ENCODE peak calls at places on chromosomes 3 and 15, in four cellular contexts. R, K, A and B are unnamed samples.

GRCh38 chr3:144375122-144375521 is 403.5 kb downstream of the DIPK2A start:
- DNase-seq in K (no peak), R (no peak), A (no peak), B (no peak)

GRCh38 chr3:127964053-127964452 is 49.0 kb downstream of the KBTBD12 start:
- DNase-seq in R (no peak), A (no peak), K (no peak), B (no peak)

GRCh38 chr3:46280105-46280797 is 38.0 kb downstream of the CCR3 start:
- DNase-seq in A (no peak), K (no peak), R (no peak), B (no peak)

GRCh38 chr3:13274874-13275332 is 145.2 kb downstream of the NUP210 start:
- DNase-seq in R (no peak), A (no peak), K (no peak), B (no peak)

GRCh38 chr3:29747991-29748390 is 467.1 kb downstream of the RBMS3 start:
- DNase-seq in A (no peak), R (no peak), K (no peak), B (no peak)

GRCh38 chr3:174533286-174533685 is 325.8 kb upstream of the NAALADL2 start:
- DNase-seq in A (no peak), K (no peak), R (no peak), B (no peak)

GRCh38 chr15:60844431-60845174 is 365.7 kb upstream of the ICE2 start:
- DNase-seq in A (no peak), R (no peak), K (no peak), B (no peak)

GRCh38 chr3:8646313-8646938 is 1.8 kb upstream of the SSUH2 start:
- DNase-seq in R (no peak), K (no peak), A (no peak), B (no peak)

GRCh38 chr15:78242128-78242527 is 7.8 kb upstream of the ACSBG1 start:
- DNase-seq in A (peak; percentile 55), R (peak; percentile 68), K (no peak), B (peak; percentile 41)

GRCh38 chr3:195110647-195111321 is 160.2 kb downstream of the XXYLT1 start:
- DNase-seq in R (no peak), K (no peak), A (peak; percentile 32), B (no peak)

GRCh38 chr3:166071-166470 is 30.5 kb upstream of the CHL1 start:
- DNase-seq in K (no peak), R (no peak), A (no peak), B (no peak)

GRCh38 chr3:129612350-129613204 is 6.1 kb upstream of the PLXND1 start:
- DNase-seq in R (no peak), K (no peak), A (peak; percentile 89), B (peak; percentile 91)

DNA sequence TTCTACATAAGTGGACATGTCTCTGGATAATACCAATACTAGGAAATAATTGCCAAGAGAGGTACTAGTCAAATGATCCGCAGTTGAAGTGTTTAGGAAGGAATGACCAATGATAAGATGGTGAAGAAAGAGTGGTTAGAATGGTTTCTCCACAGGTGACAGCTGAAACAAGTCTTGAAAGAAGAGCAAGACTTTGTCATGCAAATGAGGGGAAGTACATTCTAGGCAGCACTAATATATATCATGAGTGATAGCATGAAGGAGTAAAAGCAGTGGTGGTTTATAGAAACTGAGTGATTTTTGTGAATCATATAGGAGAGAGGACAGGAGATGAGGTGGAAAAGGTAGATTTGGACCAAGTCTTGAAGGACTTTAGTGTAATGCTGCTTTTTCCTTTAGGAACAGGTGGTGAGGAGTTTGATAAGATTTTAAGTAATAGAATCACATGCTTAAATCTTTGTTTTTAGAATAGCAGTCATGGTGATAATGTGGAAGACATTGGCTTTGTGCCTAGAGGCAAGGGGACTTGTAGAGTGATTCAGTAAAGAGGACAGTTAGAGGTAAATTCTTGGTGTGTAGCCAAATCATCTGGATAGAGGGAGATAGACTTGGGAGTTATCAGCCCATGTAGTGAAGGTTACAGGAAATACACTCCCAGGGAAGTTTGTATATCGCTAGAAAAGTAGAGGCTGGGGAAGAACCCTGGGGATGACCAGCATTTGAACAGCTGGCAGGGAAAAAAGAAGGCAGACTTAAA is 31.9 kb downstream of the SLMAP start:
- DNase-seq in K (no peak), A (no peak), R (peak; percentile 22), B (no peak)
- TF ChIP-seq MAFK in K (no peak), A (no peak), R (no peak), B (no peak)

GRCh38 chr15:52005748-52006701 is 13.0 kb upstream of the MAPK6 start:
- DNase-seq in A (peak; percentile 70), K (no peak), R (no peak), B (no peak)
- TF ChIP-seq CHD2 in A (no peak), K (no peak), R (no peak), B (no peak)

DNA sequence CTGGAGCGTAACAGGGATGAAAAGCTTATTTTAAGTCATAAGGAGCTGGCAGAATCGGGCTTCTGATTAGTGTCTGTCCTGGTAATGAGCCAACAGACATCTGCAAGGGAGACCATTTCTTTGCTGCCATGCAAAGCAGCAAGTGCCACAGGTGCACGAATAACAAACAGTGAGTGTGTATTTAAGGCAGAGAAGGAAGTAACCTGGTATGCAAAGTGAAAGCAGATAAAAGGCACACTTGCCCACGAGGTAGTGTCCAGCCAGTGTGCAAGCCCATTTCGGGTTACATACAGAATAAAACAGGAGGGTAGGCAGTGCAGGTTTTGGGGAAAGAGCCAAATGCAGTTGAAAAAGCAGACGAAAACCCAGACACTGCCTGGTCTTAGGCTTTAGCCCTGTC is 1153.7 kb downstream of the SI start:
- DNase-seq in A (no peak), K (no peak), R (no peak), B (no peak)
- H3K4me3 ChIP-seq in A (no peak overlapping the region), K (no peak overlapping the region), R (no peak overlapping the region), B (no peak overlapping the region)

GRCh38 chr3:117597865-117598264 is 888.3 kb downstream of the TUSC7 start:
- DNase-seq in R (no peak), K (no peak), A (no peak), B (no peak)

GRCh38 chr3:117600666-117601065 is 891.1 kb downstream of the TUSC7 start:
- DNase-seq in R (no peak), A (no peak), K (no peak), B (no peak)

GRCh38 chr3:117603097-117603496 is 893.5 kb downstream of the TUSC7 start:
- DNase-seq in K (no peak), R (no peak), A (no peak), B (no peak)

GRCh38 chr3:117602054-117602644 is 892.6 kb downstream of the TUSC7 start:
- DNase-seq in A (no peak), R (no peak), K (no peak), B (no peak)

DNA sequence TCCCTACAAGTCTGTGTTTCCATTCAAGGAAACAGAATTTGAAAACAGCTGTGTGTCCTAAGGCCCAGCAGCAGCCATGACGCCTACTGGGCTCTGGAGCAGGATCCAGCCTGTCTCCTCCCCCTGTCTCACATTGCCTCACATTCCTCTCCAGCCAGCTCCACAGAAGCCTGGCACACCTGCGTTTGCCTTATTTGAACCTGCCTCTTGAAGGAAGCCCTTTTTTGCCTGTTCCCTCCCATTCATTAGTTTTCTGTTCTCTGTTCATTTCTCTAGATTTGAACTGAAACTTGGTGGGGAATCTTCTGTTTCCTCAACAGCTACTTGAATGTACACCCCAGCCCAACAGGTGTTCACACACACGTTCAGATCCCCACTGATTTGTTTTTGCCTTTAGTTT is 890.5 kb downstream of the TUSC7 start:
- DNase-seq in A (no peak), K (no peak), R (no peak), B (no peak)
- TF ChIP-seq MAFK in A (no peak), K (no peak), R (no peak), B (no peak)

GRCh38 chr3:71491141-71491752 is 92.3 kb downstream of the FOXP1 start:
- DNase-seq in K (no peak), A (no peak), R (no peak), B (no peak)

GRCh38 chr3:71495708-71496472 is 87.6 kb downstream of the FOXP1 start:
- DNase-seq in A (peak; percentile 5), K (no peak), R (peak; percentile 20), B (peak; percentile 60)

GRCh38 chr3:71492969-71493368 is 90.6 kb downstream of the FOXP1 start:
- DNase-seq in R (no peak), A (no peak), K (no peak), B (no peak)

GRCh38 chr3:71492566-71492965 is 91.0 kb downstream of the FOXP1 start:
- DNase-seq in A (no peak), R (no peak), K (no peak), B (no peak)

DNA sequence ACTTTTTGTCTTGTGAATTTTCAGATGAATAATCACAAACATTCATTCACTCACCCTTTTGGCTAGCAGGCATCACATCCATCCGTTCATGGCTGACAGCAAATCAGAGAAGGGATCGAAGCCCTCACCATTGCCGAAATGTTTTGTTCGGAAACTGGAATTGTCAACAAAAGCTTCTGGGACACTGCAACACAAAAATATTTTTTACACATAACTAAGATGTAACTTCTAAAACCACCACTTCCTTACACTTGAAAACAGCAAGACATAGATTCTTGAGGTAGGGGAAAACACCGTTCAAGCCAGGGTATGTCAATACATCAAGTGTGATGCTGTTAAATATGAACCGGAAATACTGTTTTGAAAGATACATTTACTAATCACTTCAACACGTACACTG is 90.2 kb downstream of the FOXP1 start:
- DNase-seq in K (no peak), R (no peak), A (no peak), B (no peak)
- TF ChIP-seq CHD2 in K (no peak), R (no peak), A (no peak), B (no peak)

GRCh38 chr3:53775018-53775417 is 71.2 kb downstream of the CHDH start:
- DNase-seq in R (no peak), A (no peak), K (no peak), B (no peak)
- H3K4me3 ChIP-seq in R (no peak overlapping the region), A (no peak overlapping the region), K (no peak overlapping the region), B (no peak overlapping the region)

GRCh38 chr15:90062023-90062728 is 40.1 kb downstream of the IDH2 start:
- DNase-seq in K (peak; percentile 77), R (peak; percentile 87), A (no peak), B (no peak)
- TF ChIP-seq MAFK in K (no peak), R (no peak), A (no peak), B (no peak)

GRCh38 chr3:69563968-69564367 is 175.3 kb upstream of the MITF start:
- DNase-seq in R (no peak), A (no peak), K (no peak), B (no peak)

GRCh38 chr3:69562001-69562400 is 176.1 kb upstream of the FRMD4B start:
- DNase-seq in R (no peak), K (no peak), A (no peak), B (no peak)

GRCh38 chr3:69560818-69561217 is 174.9 kb upstream of the FRMD4B start:
- DNase-seq in R (no peak), A (no peak), K (no peak), B (no peak)

GRCh38 chr3:69553888-69554287 is 168.0 kb upstream of the FRMD4B start:
- DNase-seq in A (no peak), R (no peak), K (no peak), B (no peak)

DNA sequence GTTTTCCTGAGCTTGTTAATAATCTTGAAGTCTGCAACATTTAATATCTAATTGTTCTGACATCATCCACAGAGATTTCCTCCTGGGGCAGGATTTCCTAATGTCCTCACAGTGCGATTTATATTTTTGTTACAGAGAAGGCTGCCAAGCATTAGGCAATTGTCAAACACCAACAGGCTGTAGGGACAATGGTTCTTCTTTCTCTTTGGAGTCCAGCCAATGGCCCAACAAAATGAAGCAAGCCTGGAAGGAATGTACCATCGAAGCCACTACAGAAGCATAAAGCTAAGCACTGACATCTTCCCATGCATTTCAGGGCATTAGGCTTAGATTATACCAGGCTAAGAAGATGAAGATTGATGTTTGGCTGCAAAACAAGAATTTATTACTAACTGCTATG is 173.0 kb upstream of the FRMD4B start:
- DNase-seq in R (no peak), A (no peak), K (no peak), B (no peak)
- TF ChIP-seq CHD2 in R (no peak), A (no peak), K (no peak), B (no peak)

GRCh38 chr15:40843183-40843884 is 514 bp upstream of the SPINT1 start:
- DNase-seq in R (no peak), K (no peak), A (no peak), B (no peak)
- H3K4me3 ChIP-seq in R (peak overlapping the region; percentile 52), K (peak overlapping the region; percentile 67), A (peak overlapping the region; percentile 73), B (peak overlapping the region; percentile 54)